ENCODE peak calls at places on chromosomes 11 and 22, in ten cellular contexts. W is skeletal muscle cell, L is astrocyte, Z is mesendoderm, Q is astrocyte of the spinal cord, R is adrenal gland, U is pancreas, T is HCT116, X is cardiac fibroblast, B is Peyer's patch. V is an unnamed sample.

GRCh38 chr11:12148466-12148865 is 38.1 kb downstream of the MICAL2 start:
- DNase-seq in U (no peak), Z (no peak), W (no peak), X (no peak), T (no peak), L (no peak), B (no peak), Q (no peak), R (no peak), V (no peak)

GRCh38 chr11:89491141-89491690 is at the start of gene NOX4:
- DNase-seq in X (peak; percentile 66), R (peak; percentile 9), U (peak; percentile 20), B (peak; percentile 39), T (no peak), L (peak; percentile 70), Q (peak; percentile 76), Z (peak; percentile 78), W (peak; percentile 19), V (no peak)

GRCh38 chr11:16982256-16982671 is 31.9 kb downstream of the PLEKHA7 start:
- DNase-seq in X (no peak), B (no peak), L (no peak), R (no peak), U (no peak), Z (no peak), T (no peak), Q (no peak), W (no peak), V (no peak)

GRCh38 chr11:47351159-47352126 is 1.1 kb downstream of the MYBPC3 start:
- DNase-seq in X (no peak), Z (peak; percentile 18), W (no peak), T (no peak), B (no peak), R (peak; percentile 72), Q (no peak), L (no peak), U (peak; percentile 55), V (no peak)

GRCh38 chr11:70713988-70714665 is 315.8 kb downstream of the CTTN start:
- DNase-seq in Q (no peak), Z (peak; percentile 97), W (no peak), U (no peak), X (no peak), T (no peak), B (peak; percentile 20), R (no peak), L (no peak), V (no peak)

GRCh38 chr22:46450931-46451660 is 86.3 kb downstream of the CELSR1 start:
- DNase-seq in R (no peak), W (no peak), Z (no peak), L (no peak), B (no peak), X (no peak), Q (no peak), T (no peak), U (no peak), V (no peak)

GRCh38 chr22:46587067-46587471 is 33.1 kb upstream of the GRAMD4 start:
- DNase-seq in Z (no peak), U (no peak), Q (no peak), X (no peak), R (no peak), T (no peak), W (no peak), B (no peak), L (no peak), V (no peak)

GRCh38 chr11:1691878-1692707 is 4.9 kb upstream of the KRTAP5-6 start:
- DNase-seq in X (no peak), Z (no peak), T (no peak), B (peak; percentile 44), R (no peak), W (no peak), U (no peak), L (no peak), Q (no peak), V (no peak)

GRCh38 chr11:95242990-95243590 is 12.1 kb upstream of the SESN3 start:
- DNase-seq in T (no peak), L (no peak), W (no peak), X (no peak), Q (no peak), B (no peak), U (no peak), Z (no peak), R (no peak), V (no peak)

GRCh38 chr11:119263352-119263940 is 53.5 kb downstream of the MCAM start:
- DNase-seq in B (no peak), L (no peak), W (no peak), R (no peak), T (no peak), U (no peak), Z (no peak), X (peak; percentile 18), Q (no peak), V (no peak)

GRCh38 chr11:46050652-46051051 is 70.6 kb downstream of the PHF21A start:
- DNase-seq in U (no peak), Q (no peak), T (no peak), Z (no peak), X (no peak), L (no peak), R (no peak), B (no peak), W (no peak), V (no peak)

GRCh38 chr11:25441432-25441831 is 890.5 kb upstream of the ANO3 start:
- DNase-seq in U (no peak), L (no peak), Z (no peak), T (no peak), X (no peak), Q (no peak), W (peak; percentile 2), B (no peak), R (no peak), V (no peak)

GRCh38 chr11:2287102-2287501 is 14.6 kb downstream of the C11orf21 start:
- DNase-seq in U (no peak), Z (no peak), B (peak; percentile 30), W (no peak), X (no peak), L (no peak), Q (no peak), T (no peak), R (no peak), V (no peak)

GRCh38 chr11:32379714-32380113 is 55.6 kb downstream of the WT1 start:
- DNase-seq in W (no peak), X (no peak), U (no peak), Q (no peak), Z (no peak), L (no peak), T (no peak), R (no peak), B (no peak), V (no peak)

GRCh38 chr11:63805844-63806415 is 7.3 kb upstream of the SPINDOC start:
- DNase-seq in T (no peak), R (peak; percentile 42), W (no peak), U (no peak), X (peak; percentile 27), L (no peak), Q (no peak), Z (peak; percentile 76), B (no peak), V (no peak)

GRCh38 chr11:44729718-44730117 is 3.0 kb downstream of the TSPAN18 start:
- DNase-seq in Q (no peak), Z (peak; percentile 22), U (no peak), T (no peak), B (no peak), L (no peak), X (no peak), W (no peak), R (peak; percentile 80), V (no peak)
- H3K4me3 ChIP-seq in Q (no peak overlapping the region), Z (no peak overlapping the region), U (no peak overlapping the region), T (no peak overlapping the region), B (no peak overlapping the region), L (no peak overlapping the region), X (no peak overlapping the region), W (no peak overlapping the region), R (no peak overlapping the region), V (no peak overlapping the region)

GRCh38 chr22:37742374-37743092 is 45.7 kb downstream of the TRIOBP start:
- DNase-seq in W (peak; percentile 71), U (no peak), Z (peak; percentile 26), L (peak; percentile 86), X (peak; percentile 90), T (peak; percentile 96), B (no peak), R (peak; percentile 68), Q (peak; percentile 89), V (no peak)
- H3K4me3 ChIP-seq in W (no peak overlapping the region), U (no peak overlapping the region), Z (no peak overlapping the region), L (no peak overlapping the region), X (no peak overlapping the region), T (peak overlapping the region; percentile 15), B (no peak overlapping the region), R (no peak overlapping the region), Q (no peak overlapping the region), V (no peak overlapping the region)

GRCh38 chr11:65916391-65916790 is 2.5 kb downstream of the C11orf68 start:
- DNase-seq in T (no peak), Z (no peak), X (no peak), Q (no peak), L (no peak), R (no peak), B (no peak), U (no peak), W (no peak), V (no peak)

GRCh38 chr11:65917434-65918210 is 1.2 kb downstream of the C11orf68 start:
- DNase-seq in W (no peak), X (no peak), Q (no peak), T (no peak), U (peak; percentile 57), L (no peak), R (no peak), B (no peak), Z (no peak), V (no peak)

GRCh38 chr11:65918211-65919150 is at the start of gene C11orf68:
- DNase-seq in W (no peak), U (no peak), Q (no peak), X (peak; percentile 47), R (no peak), L (no peak), B (no peak), T (no peak), Z (peak; percentile 69), V (no peak)

GRCh38 chr11:65915821-65916251 is 3.0 kb downstream of the C11orf68 start:
- DNase-seq in L (peak; percentile 94), X (peak; percentile 99), T (peak; percentile 89), R (peak; percentile 95), Z (peak; percentile 95), Q (peak; percentile 95), U (peak; percentile 61), B (peak; percentile 56), W (peak; percentile 89), V (no peak)

DNA sequence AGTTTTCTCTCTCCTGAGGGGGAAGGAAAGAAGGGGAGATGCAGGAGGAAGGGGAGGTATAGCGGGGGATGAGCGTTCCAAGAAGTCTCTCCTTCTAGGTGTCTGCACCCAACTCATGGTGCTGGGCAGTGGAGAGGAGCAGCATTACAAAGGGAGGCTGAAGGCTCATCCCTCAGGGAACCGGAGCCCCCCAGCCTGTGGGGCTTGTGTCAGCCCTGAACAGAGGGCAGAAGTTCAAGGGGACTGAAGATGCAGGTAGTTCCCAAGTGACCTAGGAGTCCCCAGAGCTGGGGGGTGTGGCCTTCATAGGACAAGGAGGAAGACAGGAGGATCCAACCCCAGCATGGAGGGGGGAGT is 1.8 kb downstream of the C11orf68 start:
- DNase-seq in Q (no peak), R (no peak), L (no peak), W (no peak), T (no peak), Z (no peak), U (no peak), B (no peak), X (no peak), V (no peak)
- H3K4me3 ChIP-seq in Q (no peak overlapping the region), R (no peak overlapping the region), L (peak overlapping the region; percentile 87), W (peak overlapping the region; percentile 95), T (peak overlapping the region; percentile 86), Z (no peak overlapping the region), U (no peak overlapping the region), B (peak overlapping the region; percentile 94), X (peak overlapping the region; percentile 88), V (peak overlapping the region; percentile 98)

GRCh38 chr11:57764972-57765371 is 3.4 kb downstream of the CTNND1 start:
- DNase-seq in R (no peak), B (no peak), L (no peak), Q (no peak), X (no peak), Z (no peak), U (no peak), T (no peak), W (no peak), V (no peak)
- H3K4me3 ChIP-seq in R (peak overlapping the region; percentile 61), B (peak overlapping the region; percentile 63), L (peak overlapping the region; percentile 95), Q (peak overlapping the region; percentile 96), X (peak overlapping the region; percentile 75), Z (no peak overlapping the region), U (peak overlapping the region; percentile 5), T (no peak overlapping the region), W (peak overlapping the region; percentile 73), V (peak overlapping the region; percentile 80)